ENCODE peak calls at places on chromosome 19, in five cellular contexts. W is astrocyte of the spinal cord, C is foreskin fibroblast, S is gastrocnemius medialis, D is ascending aorta. U is an unnamed sample.

GRCh38 chr19:7914598-7915045 is at the start of gene TGFBR3L:
- DNase-seq in W (no peak), C (no peak), S (no peak), D (no peak), U (no peak)

GRCh38 chr19:29798783-29799182 is 13.0 kb upstream of the CCNE1 start:
- DNase-seq in W (no peak), C (no peak), S (no peak), D (no peak), U (peak)

GRCh38 chr19:53624776-53625540 is 6.8 kb upstream of the DPRX start:
- DNase-seq in W (no peak), C (no peak), S (no peak), D (no peak), U (no peak)

GRCh38 chr19:53908106-53908932 is 759 bp upstream of the CACNG7 start:
- DNase-seq in W (peak), C (peak), S (no peak), D (no peak), U (peak)

GRCh38 chr19:47729799-47730520 is 15.4 kb upstream of the NOP53 start:
- DNase-seq in W (no peak), C (no peak), S (peak), D (no peak), U (peak)

GRCh38 chr19:47176627-47177090 is 46.0 kb downstream of the SAE1 start:
- DNase-seq in W (peak), C (peak), S (peak), D (no peak), U (peak)

GRCh38 chr19:15863272-15863671 is 34.6 kb downstream of the CYP4F2 start:
- DNase-seq in W (no peak), C (no peak), S (no peak), D (no peak), U (peak)

GRCh38 chr19:40379446-40380198 is 10.4 kb downstream of the HIPK4 start:
- DNase-seq in W (no peak), C (no peak), S (no peak), D (no peak), U (no peak)

GRCh38 chr19:17579523-17580244 is 24.2 kb downstream of the COLGALT1 start:
- DNase-seq in W (peak), C (peak), S (no peak), D (no peak), U (peak)

GRCh38 chr19:31344403-31344802 is 4.8 kb downstream of the TSHZ3 start:
- DNase-seq in W (no peak), C (no peak), S (no peak), D (no peak), U (no peak)

GRCh38 chr19:58059003-58059671 is at the start of gene ZNF135:
- DNase-seq in W (peak), C (peak), S (peak), D (peak), U (peak)
- H3K4me3 ChIP-seq in W (peak), C (peak), S (peak), D (peak), U (peak)

GRCh38 chr19:10516064-10516385 is 1.2 kb downstream of the S1PR5 start:
- DNase-seq in W (no peak), C (no peak), S (no peak), D (no peak), U (no peak)

GRCh38 chr19:10517760-10518443 is 655 bp upstream of the S1PR5 start:
- DNase-seq in W (no peak), C (no peak), S (no peak), D (no peak), U (peak)

GRCh38 chr19:10516671-10517286 is 468 bp downstream of the S1PR5 start:
- DNase-seq in W (no peak), C (no peak), S (no peak), D (no peak), U (peak)

GRCh38 chr19:10518444-10519361 is 1.5 kb upstream of the S1PR5 start:
- DNase-seq in W (no peak), C (no peak), S (no peak), D (no peak), U (no peak)

GRCh38 chr19:10517361-10517759 is at the start of gene S1PR5:
- DNase-seq in W (no peak), C (no peak), S (no peak), D (no peak), U (peak)
- H3K4me3 ChIP-seq in W (no peak), C (peak), S (no peak), D (peak), U (peak)

DNA sequence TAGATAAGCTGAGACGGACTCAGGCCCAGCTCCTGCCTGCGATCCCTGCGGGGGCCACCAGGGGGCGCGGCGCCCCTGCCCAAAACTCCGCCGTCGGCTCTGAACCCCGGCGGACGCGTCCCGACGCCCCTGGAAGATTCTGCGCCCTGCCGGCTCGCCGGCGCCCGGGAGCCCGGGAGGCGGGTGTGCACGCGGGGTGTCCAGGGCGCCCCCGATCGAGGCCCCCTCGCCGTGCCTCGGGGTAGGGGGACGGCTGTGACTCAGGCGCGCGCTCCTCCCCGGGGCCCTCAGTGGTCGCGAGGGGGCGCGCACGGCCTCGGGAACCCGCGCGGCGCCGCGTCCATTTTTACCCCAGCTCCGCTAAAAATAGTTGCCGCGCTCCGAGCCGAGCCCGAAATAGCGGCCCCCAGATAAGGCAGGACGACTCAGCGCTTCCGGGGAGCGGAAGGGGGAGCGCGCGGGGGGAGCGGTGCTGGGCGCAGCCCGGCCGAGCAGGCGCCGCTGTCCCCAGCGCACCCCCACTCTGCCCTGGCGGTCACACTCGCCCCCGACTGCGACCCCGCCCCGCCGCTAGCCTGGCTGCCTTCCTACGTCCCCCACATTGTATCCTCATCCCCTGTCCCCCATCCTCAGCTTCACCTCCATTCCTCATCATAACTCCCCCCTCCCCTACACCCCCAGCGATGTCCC is 16.0 kb upstream of the ERCC1 start:
- DNase-seq in W (peak), C (peak), S (peak), D (peak), U (peak)
- H3K4me3 ChIP-seq in W (peak), C (peak), S (peak), D (peak), U (peak)

DNA sequence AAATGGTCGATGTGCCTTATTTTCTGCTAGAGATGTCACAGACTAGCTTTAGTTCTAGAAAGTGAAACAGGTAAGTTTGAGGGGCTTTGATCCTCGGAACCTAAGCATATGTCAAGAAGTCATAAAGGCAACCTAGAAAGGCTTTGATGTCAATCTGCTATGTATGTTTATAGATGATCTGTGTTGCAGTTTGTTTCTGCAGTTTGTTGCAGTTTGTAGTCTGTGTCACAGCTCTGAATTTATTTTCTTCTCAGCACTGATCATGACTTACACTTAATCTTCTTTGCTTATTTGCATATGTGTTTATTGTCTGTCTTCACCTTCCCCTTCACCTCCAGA is 5.9 kb downstream of the LSM14A start:
- DNase-seq in W (no peak), C (no peak), S (no peak), D (no peak), U (no peak)
- H3K4me3 ChIP-seq in W (no peak), C (no peak), S (no peak), D (peak), U (no peak)